ENCODE peak calls at places on chromosomes 16 and 17, in ten cellular contexts. I is body of pancreas; T is stomach; F is AG10803; D is choroid plexus epithelial cell; W is GM23248; H is right cardiac atrium; J is psoas muscle; Z is fibroblast of pulmonary artery; M is CD8-positive, alpha-beta T cell. O is an unnamed sample.
A peak's percentile ranks its signal among the peaks of the same experiment; 100 is the strongest.

GRCh38 chr16:12160815-12161550 is 184.4 kb downstream of the SNX29 start:
- DNase-seq in F (no peak), H (no peak), M (no peak), D (no peak), W (no peak), I (no peak), Z (no peak), J (no peak), T (no peak), O (no peak)

GRCh38 chr16:79970551-79971236 is 370.2 kb upstream of the MAF start:
- DNase-seq in D (peak; percentile 12), J (peak; percentile 64), W (peak; percentile 3), F (peak; percentile 16), Z (peak; percentile 5), H (peak; percentile 66), M (no peak), I (peak; percentile 20), T (no peak), O (no peak)

GRCh38 chr16:79798416-79799053 is 198.0 kb upstream of the MAF start:
- DNase-seq in Z (no peak), T (no peak), D (no peak), W (no peak), H (no peak), F (no peak), M (no peak), J (no peak), I (no peak), O (no peak)

GRCh38 chr17:5762191-5762590 is 177.9 kb upstream of the NLRP1 start:
- DNase-seq in M (no peak), J (no peak), H (no peak), W (no peak), Z (peak; percentile 16), F (peak; percentile 24), I (no peak), T (no peak), D (peak; percentile 50), O (no peak)

GRCh38 chr17:5730373-5730772 is 146.1 kb upstream of the NLRP1 start:
- DNase-seq in J (no peak), W (no peak), I (no peak), Z (no peak), M (no peak), H (no peak), F (no peak), T (no peak), D (no peak), O (no peak)

GRCh38 chr16:20879175-20880053 is 20.7 kb downstream of the DCUN1D3 start:
- DNase-seq in T (no peak), J (no peak), H (no peak), W (peak; percentile 58), Z (peak; percentile 63), I (no peak), F (peak; percentile 51), M (no peak), D (peak; percentile 70), O (no peak)

GRCh38 chr16:19162085-19162484 is 6.0 kb upstream of the SYT17 start:
- DNase-seq in W (peak; percentile 13), M (no peak), Z (no peak), I (no peak), T (no peak), F (no peak), J (no peak), H (no peak), D (peak; percentile 18), O (no peak)

GRCh38 chr17:27630607-27631408 is at the start of gene LGALS9:
- DNase-seq in F (peak; percentile 51), D (peak; percentile 24), H (peak; percentile 72), Z (peak; percentile 20), M (peak; percentile 62), T (peak; percentile 75), W (peak; percentile 57), I (peak; percentile 69), J (no peak), O (no peak)

GRCh38 chr17:11221721-11222120 is 19.3 kb upstream of the SHISA6 start:
- DNase-seq in Z (no peak), F (no peak), W (no peak), T (peak; percentile 75), I (no peak), J (no peak), H (no peak), D (no peak), M (no peak), O (no peak)

GRCh38 chr17:40480501-40481003 is 20.9 kb downstream of the TNS4 start:
- DNase-seq in I (no peak), M (peak; percentile 86), D (no peak), F (peak; percentile 78), W (peak; percentile 89), J (no peak), T (peak; percentile 30), H (peak; percentile 73), Z (peak; percentile 84), O (no peak)

GRCh38 chr17:77637807-77638182 is 320.7 kb upstream of the TNRC6C start:
- DNase-seq in J (no peak), F (no peak), D (peak; percentile 17), M (no peak), W (no peak), I (no peak), H (no peak), T (no peak), Z (no peak), O (no peak)

GRCh38 chr17:77356109-77356689 is 215.4 kb downstream of the SEC14L1 start:
- DNase-seq in M (peak; percentile 44), T (peak; percentile 24), W (peak; percentile 50), I (no peak), Z (no peak), J (peak; percentile 50), H (no peak), D (no peak), F (no peak), O (no peak)

GRCh38 chr17:35969558-35970442 is 11.5 kb downstream of the CCL16 start:
- DNase-seq in F (peak; percentile 68), D (peak; percentile 89), W (peak; percentile 71), J (peak; percentile 61), I (peak; percentile 86), H (peak; percentile 61), T (peak; percentile 84), Z (peak; percentile 85), M (peak; percentile 84), O (peak; percentile 9)

DNA sequence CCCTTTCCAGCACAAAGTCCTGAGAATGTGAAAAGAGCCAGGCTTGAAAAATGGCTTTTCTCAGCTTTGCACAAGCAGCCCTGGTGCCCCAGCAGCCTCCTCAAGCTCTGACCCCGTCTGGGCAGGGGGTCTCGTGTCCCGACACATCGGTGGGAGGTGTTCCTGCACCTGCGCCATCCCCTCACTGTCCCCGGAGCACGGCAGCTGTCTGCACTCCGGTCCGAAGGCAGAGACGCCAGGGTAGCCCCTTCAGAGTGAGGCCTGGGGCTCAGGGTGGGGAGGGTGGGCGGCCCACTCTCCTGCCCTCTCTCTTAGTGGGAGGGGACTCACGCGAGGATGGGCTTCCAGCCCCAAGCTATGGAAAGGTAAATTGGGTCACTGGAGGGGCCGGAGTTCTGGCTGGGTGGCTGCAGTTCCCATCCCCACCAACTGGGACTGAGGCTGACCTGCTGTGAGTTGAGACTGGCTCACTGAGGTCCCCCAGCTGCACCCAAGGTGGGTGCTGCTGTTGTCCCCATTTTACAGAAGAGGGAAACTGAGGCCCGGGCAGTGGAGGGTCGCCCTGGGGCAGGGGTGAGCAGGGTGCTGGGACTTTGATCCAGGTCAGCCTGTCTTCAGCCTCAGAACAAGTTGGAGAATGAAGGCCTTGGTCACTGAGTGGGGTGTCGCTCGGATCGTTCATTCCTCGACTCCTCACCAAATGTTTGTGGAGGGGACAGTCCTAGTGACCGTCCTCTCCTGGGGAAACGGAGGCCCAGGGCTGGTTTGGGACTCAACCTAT is 2.3 kb upstream of the BAIAP3 start:
- DNase-seq in M (no peak), D (no peak), W (no peak), H (no peak), T (no peak), F (no peak), J (no peak), I (no peak), Z (no peak), O (no peak)
- H3K4me3 ChIP-seq in M (peak overlapping the region; percentile 11), D (peak overlapping the region; percentile 14), W (no peak overlapping the region), H (peak overlapping the region; percentile 49), T (peak overlapping the region; percentile 56), F (no peak overlapping the region), J (peak overlapping the region; percentile 59), I (no peak overlapping the region), Z (peak overlapping the region; percentile 30), O (peak overlapping the region; percentile 9)

DNA sequence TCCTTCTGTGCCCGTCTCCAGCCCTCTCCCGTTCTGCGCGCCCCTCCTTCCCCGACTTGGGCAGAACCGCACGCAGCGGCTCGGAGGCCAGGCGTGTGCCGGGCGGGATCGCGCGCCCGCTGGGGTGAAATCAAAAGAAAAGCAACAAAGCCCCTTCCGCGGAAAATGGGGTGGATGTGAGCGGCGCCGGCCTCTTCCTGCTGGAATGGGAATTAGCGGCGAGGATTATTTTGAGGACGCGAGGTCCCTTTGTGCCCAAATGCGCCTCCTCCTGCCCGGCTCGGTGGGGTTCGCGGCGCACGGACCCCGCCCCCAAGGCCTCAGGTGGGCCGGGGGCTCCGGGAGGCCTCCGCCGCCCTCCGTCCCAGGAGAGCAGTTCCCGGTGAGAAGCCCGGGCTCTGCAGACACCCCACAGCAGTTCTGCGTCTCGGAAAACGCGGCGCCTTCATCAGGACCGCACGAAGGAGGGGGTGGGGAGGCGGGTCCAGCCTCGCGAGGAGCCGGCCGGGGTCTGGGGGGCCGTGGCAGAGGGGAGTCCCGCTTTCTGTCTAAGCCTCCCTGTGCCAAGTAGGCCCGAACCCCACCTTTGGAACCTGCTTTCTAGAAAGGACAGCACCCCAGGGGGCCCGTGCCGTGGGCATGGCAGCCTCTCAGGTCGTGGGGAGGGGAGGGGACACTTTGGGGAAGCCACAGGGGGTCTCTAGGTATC is 91.0 kb upstream of the CBX4 start:
- DNase-seq in F (no peak), H (peak; percentile 50), Z (no peak), T (no peak), W (peak; percentile 29), I (no peak), D (no peak), J (no peak), M (no peak), O (no peak)
- H3K4me3 ChIP-seq in F (no peak overlapping the region), H (peak overlapping the region; percentile 15), Z (peak overlapping the region; percentile 25), T (peak overlapping the region; percentile 42), W (peak overlapping the region; percentile 37), I (no peak overlapping the region), D (no peak overlapping the region), J (peak overlapping the region; percentile 30), M (no peak overlapping the region), O (peak overlapping the region; percentile 29)

GRCh38 chr17:46770818-46771600 is 47.5 kb downstream of the WNT3 start:
- DNase-seq in D (peak; percentile 30), I (no peak), Z (peak; percentile 30), F (peak; percentile 37), W (peak; percentile 83), M (peak; percentile 56), J (no peak), H (peak; percentile 75), T (peak; percentile 42), O (no peak)
- H3K4me3 ChIP-seq in D (peak overlapping the region; percentile 48), I (no peak overlapping the region), Z (peak overlapping the region; percentile 37), F (peak overlapping the region; percentile 39), W (peak overlapping the region; percentile 68), M (peak overlapping the region; percentile 30), J (peak overlapping the region; percentile 61), H (peak overlapping the region; percentile 70), T (peak overlapping the region; percentile 59), O (peak overlapping the region; percentile 29)

DNA sequence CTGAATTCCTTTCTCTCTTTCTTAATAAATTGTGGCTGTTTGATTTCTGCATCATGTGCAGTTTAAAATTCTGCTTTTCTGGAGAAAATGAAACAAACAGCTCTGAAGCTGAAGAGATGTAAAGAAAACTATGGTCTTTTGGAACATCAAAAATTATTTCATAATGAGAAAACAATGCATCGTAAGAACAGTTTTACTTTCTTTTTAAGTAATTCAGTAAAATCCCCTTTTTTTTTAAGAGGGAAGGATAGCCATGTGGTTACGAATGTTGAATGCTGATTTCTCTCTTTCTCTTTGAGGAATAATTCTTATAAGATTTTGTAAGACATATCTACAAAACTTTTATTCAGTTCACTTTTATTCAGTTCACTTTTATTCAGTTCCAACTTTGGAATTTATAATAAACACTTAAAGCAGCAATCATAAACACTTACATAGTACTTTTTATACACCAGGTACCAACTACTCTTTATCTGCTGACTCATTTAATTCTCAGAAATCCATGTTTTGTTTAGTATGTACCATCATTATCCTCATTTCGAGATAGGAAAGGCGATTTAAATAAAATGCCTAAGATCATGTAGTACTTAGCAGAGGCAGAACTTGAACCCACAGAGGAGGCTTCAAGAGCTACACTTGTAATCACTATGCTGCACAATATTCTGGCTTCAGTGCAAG is 26.6 kb downstream of the CNTNAP4 start:
- DNase-seq in T (no peak), Z (no peak), F (no peak), D (no peak), H (no peak), W (no peak), J (no peak), I (no peak), M (no peak), O (no peak)
- H3K4me3 ChIP-seq in T (no peak overlapping the region), Z (no peak overlapping the region), F (no peak overlapping the region), D (no peak overlapping the region), H (no peak overlapping the region), W (no peak overlapping the region), J (no peak overlapping the region), I (no peak overlapping the region), M (no peak overlapping the region), O (no peak overlapping the region)